ENCODE peak calls at places on chromosomes 1 and 21, in nine cellular contexts. E is GM23338, C is transverse colon, B is upper lobe of left lung, A is stomach, D is spleen, H is esophagus muscularis mucosa, V is K562, W is Panc1. T is an unnamed sample.

GRCh38 chr1:41537257-41537656 is 52.8 kb upstream of the EDN2 start:
- DNase-seq in E (no peak), H (no peak), V (no peak), B (no peak), C (no peak), W (no peak), A (no peak), D (peak; percentile 59), T (no peak)

GRCh38 chr1:71561729-71562128 is 480.9 kb upstream of the ZRANB2 start:
- DNase-seq in C (no peak), W (no peak), V (no peak), H (no peak), B (no peak), E (no peak), A (no peak), D (no peak), T (no peak)

GRCh38 chr1:43348343-43348808 is 10.4 kb upstream of the CDC20 start:
- DNase-seq in C (no peak), D (no peak), B (no peak), V (no peak), W (no peak), E (no peak), H (no peak), A (no peak), T (no peak)

GRCh38 chr1:86704972-86705632 is 726 bp downstream of the SH3GLB1 start:
- DNase-seq in A (peak; percentile 49), B (no peak), W (no peak), H (peak; percentile 91), V (peak; percentile 68), C (peak; percentile 70), D (no peak), E (peak; percentile 64), T (peak; percentile 40)

GRCh38 chr21:31537872-31538576 is 121.5 kb upstream of the SOD1 start:
- DNase-seq in V (peak; percentile 29), B (no peak), C (no peak), W (no peak), H (no peak), E (peak; percentile 72), A (no peak), D (no peak), T (no peak)

GRCh38 chr1:39564941-39565340 is 11.6 kb downstream of the PABPC4 start:
- DNase-seq in C (no peak), V (no peak), B (no peak), D (no peak), H (no peak), W (no peak), A (no peak), E (no peak), T (no peak)

GRCh38 chr1:169106921-169107672 is 607 bp downstream of the ATP1B1 start:
- DNase-seq in B (no peak), D (peak; percentile 80), E (peak; percentile 52), C (peak; percentile 32), W (peak; percentile 24), H (no peak), A (no peak), V (peak; percentile 22), T (no peak)

GRCh38 chr1:206766251-206766856 is 4.2 kb upstream of the IL19 start:
- DNase-seq in W (no peak), E (no peak), B (no peak), D (peak; percentile 87), V (peak; percentile 82), A (peak; percentile 37), C (peak; percentile 60), H (no peak), T (peak; percentile 13)

GRCh38 chr1:229139320-229139719 is 131.6 kb upstream of the RAB4A start:
- DNase-seq in B (no peak), H (no peak), A (no peak), E (no peak), C (no peak), V (no peak), D (no peak), W (no peak), T (no peak)

GRCh38 chr1:234853906-234854647 is 244.1 kb upstream of the IRF2BP2 start:
- DNase-seq in W (no peak), D (no peak), C (no peak), V (no peak), A (no peak), B (no peak), H (no peak), E (no peak), T (no peak)

GRCh38 chr1:21781971-21782867 is 730 bp downstream of the USP48 start:
- DNase-seq in B (no peak), E (peak; percentile 66), H (peak; percentile 92), C (peak; percentile 63), A (peak; percentile 56), V (peak; percentile 86), W (no peak), D (no peak), T (peak; percentile 64)

GRCh38 chr1:150322310-150322709 is 977 bp downstream of the PRPF3 start:
- DNase-seq in A (no peak), W (no peak), V (no peak), E (no peak), C (no peak), H (no peak), D (no peak), B (no peak), T (no peak)

GRCh38 chr1:198167436-198167934 is 10.7 kb downstream of the NEK7 start:
- DNase-seq in V (peak; percentile 80), H (no peak), A (no peak), E (no peak), D (no peak), C (no peak), B (no peak), W (no peak), T (no peak)

GRCh38 chr21:29105218-29105617 is 25.2 kb upstream of the MAP3K7CL start:
- DNase-seq in V (no peak), H (no peak), D (no peak), A (no peak), B (no peak), W (no peak), E (no peak), C (no peak), T (no peak)

GRCh38 chr1:201656670-201657032 is 117.7 kb downstream of the NAV1 start:
- DNase-seq in H (no peak), C (peak; percentile 50), B (no peak), V (no peak), W (no peak), D (no peak), E (no peak), A (no peak), T (no peak)

DNA sequence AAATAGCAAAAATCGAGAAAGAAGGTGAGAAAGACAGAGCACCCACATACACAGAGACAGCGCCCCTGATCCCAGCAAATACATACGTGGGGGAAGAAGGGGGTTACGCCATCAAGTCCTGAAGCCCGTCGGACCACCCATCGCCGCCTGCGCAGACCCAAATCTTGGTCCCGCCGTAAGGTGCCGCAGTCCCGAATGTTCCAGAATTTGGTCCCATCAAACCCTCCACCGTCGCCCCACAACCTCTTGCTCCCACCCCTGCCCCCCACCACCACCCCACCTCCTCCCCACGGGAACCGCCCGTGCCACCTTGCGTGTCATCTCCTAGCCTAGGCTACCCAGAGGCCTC is 71.7 kb downstream of the CD46 start:
- DNase-seq in H (no peak), A (no peak), W (no peak), C (no peak), E (no peak), D (no peak), B (peak; percentile 71), V (no peak), T (no peak)
- TF ChIP-seq POLR2AphosphoS5 in H (no peak), A (no peak), W (no peak), C (no peak), E (no peak), D (no peak), B (no peak), V (no peak), T (no peak)

GRCh38 chr1:45891087-45891486 is 87.7 kb downstream of the MAST2 start:
- DNase-seq in D (no peak), C (no peak), V (no peak), A (no peak), W (no peak), E (no peak), B (no peak), H (no peak), T (no peak)

GRCh38 chr1:45894921-45895320 is 91.5 kb downstream of the MAST2 start:
- DNase-seq in H (no peak), D (no peak), C (no peak), E (no peak), W (no peak), B (no peak), A (no peak), V (no peak), T (no peak)

GRCh38 chr1:45894331-45894730 is 90.9 kb downstream of the MAST2 start:
- DNase-seq in A (no peak), D (no peak), E (no peak), W (no peak), V (no peak), B (no peak), C (no peak), H (no peak), T (no peak)

GRCh38 chr1:45890078-45890477 is 86.7 kb downstream of the MAST2 start:
- DNase-seq in E (no peak), W (no peak), C (no peak), B (no peak), D (no peak), A (no peak), V (no peak), H (no peak), T (no peak)

GRCh38 chr1:45892068-45892785 is 88.8 kb downstream of the MAST2 start:
- DNase-seq in A (no peak), E (no peak), H (no peak), B (no peak), W (peak; percentile 96), C (no peak), V (no peak), D (no peak), T (peak; percentile 8)
- H3K4me3 ChIP-seq in A (no peak overlapping the region), E (no peak overlapping the region), H (peak overlapping the region; percentile 18), B (no peak overlapping the region), W (no peak overlapping the region), C (no peak overlapping the region), V (no peak overlapping the region), D (no peak overlapping the region), T (no peak overlapping the region)

GRCh38 chr1:221693087-221693486 is 48.8 kb downstream of the DUSP10 start:
- DNase-seq in H (no peak), W (no peak), V (no peak), B (no peak), A (no peak), C (no peak), E (peak; percentile 79), D (no peak), T (no peak)
- TF ChIP-seq CTCF in H (no peak), W (no peak), V (no peak), B (no peak), A (no peak), C (no peak), E (peak; percentile 61), D (no peak), T (no peak)

DNA sequence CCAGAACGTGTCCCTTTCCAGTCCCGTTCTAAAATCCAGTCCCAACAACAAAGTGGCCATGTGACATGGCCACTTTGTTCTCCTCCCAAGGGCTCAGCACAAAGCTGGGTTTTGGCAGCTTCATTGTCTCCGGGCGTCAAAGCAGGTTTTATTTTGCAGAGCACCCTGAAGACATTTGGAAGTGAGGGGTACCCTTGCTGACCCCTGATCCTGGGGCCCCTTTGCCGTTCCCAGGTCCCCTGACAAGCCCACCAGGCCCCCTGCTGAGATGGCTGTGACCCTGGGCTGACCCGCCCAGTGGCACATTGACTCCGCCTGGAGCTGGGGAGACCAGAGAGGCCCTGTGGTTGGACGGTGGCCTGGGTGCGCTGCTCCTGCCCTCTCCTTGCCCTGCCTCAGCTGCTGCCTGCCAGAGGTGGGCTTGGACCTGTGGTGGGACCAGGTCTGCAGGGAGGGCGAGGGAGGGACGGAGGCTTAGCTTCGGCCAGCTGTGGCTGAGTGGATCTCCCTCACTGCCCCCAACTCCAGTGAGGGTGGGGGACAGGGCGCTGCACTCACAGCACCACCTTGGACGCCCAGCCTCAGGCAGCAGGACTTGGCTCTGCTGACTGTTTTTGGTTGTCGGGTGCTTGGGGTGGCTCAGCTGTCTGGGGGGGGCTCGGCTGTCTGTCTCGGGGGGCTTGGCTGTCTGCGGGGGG is 4.3 kb downstream of the PFKL start:
- DNase-seq in E (no peak), H (no peak), B (peak; percentile 66), W (no peak), D (no peak), C (peak; percentile 25), V (no peak), A (no peak), T (no peak)
- TF ChIP-seq POLR2AphosphoS5 in E (no peak), H (no peak), B (no peak), W (no peak), D (peak; percentile 32), C (no peak), V (no peak), A (no peak), T (no peak)